ENCODE peak calls at places on chromosomes 7 and 10, in five cellular contexts. One of them, this sample, is unnamed.

GRCh38 chr10:11242443-11243386 is 225.0 kb downstream of the CELF2 start:
- DNase-seq in fibroblast of lung: peak
- DNase-seq in left ventricle myocardium inferior: peak
- DNase-seq in hepatocyte: no peak
- DNase-seq in stomach: peak
- DNase-seq in this sample: no peak

GRCh38 chr7:113828581-113828980 is 90.2 kb downstream of the PPP1R3A start:
- DNase-seq in stomach: no peak
- DNase-seq in fibroblast of lung: no peak
- DNase-seq in hepatocyte: no peak
- DNase-seq in left ventricle myocardium inferior: no peak
- DNase-seq in this sample: no peak

GRCh38 chr10:104297697-104298660 is 29.0 kb downstream of the GSTO2 start:
- DNase-seq in left ventricle myocardium inferior: peak
- DNase-seq in stomach: no peak
- DNase-seq in fibroblast of lung: peak
- DNase-seq in hepatocyte: no peak
- DNase-seq in this sample: peak

GRCh38 chr7:22958742-22959141 is 55.2 kb downstream of the HYCC1 start:
- DNase-seq in hepatocyte: no peak
- DNase-seq in fibroblast of lung: no peak
- DNase-seq in left ventricle myocardium inferior: no peak
- DNase-seq in stomach: no peak
- DNase-seq in this sample: no peak

GRCh38 chr10:87657370-87657769 is 2.3 kb upstream of the PAPSS2 start:
- DNase-seq in stomach: peak
- DNase-seq in fibroblast of lung: peak
- DNase-seq in hepatocyte: no peak
- DNase-seq in left ventricle myocardium inferior: no peak
- DNase-seq in this sample: peak

GRCh38 chr10:110433740-110434139 is 64.0 kb upstream of the DUSP5 start:
- DNase-seq in fibroblast of lung: no peak
- DNase-seq in stomach: peak
- DNase-seq in left ventricle myocardium inferior: no peak
- DNase-seq in hepatocyte: no peak
- DNase-seq in this sample: no peak

GRCh38 chr7:7565746-7566650 is 686 bp upstream of the MIOS start:
- DNase-seq in hepatocyte: peak
- DNase-seq in left ventricle myocardium inferior: no peak
- DNase-seq in fibroblast of lung: peak
- DNase-seq in stomach: peak
- DNase-seq in this sample: peak

GRCh38 chr7:75639071-75639892 is 99.5 kb downstream of the HIP1 start:
- DNase-seq in left ventricle myocardium inferior: peak
- DNase-seq in stomach: peak
- DNase-seq in hepatocyte: peak
- DNase-seq in fibroblast of lung: peak
- DNase-seq in this sample: peak

GRCh38 chr7:43164757-43165156 is 52.3 kb downstream of the HECW1 start:
- DNase-seq in stomach: no peak
- DNase-seq in hepatocyte: peak
- DNase-seq in left ventricle myocardium inferior: no peak
- DNase-seq in fibroblast of lung: peak
- DNase-seq in this sample: no peak

GRCh38 chr7:163298-163695 is 29.1 kb upstream of the FAM20C start:
- DNase-seq in stomach: no peak
- DNase-seq in left ventricle myocardium inferior: no peak
- DNase-seq in fibroblast of lung: no peak
- DNase-seq in hepatocyte: no peak
- DNase-seq in this sample: no peak

GRCh38 chr10:124681626-124682552 is 62.3 kb downstream of the FAM53B start:
- DNase-seq in left ventricle myocardium inferior: peak
- DNase-seq in hepatocyte: no peak
- DNase-seq in fibroblast of lung: no peak
- DNase-seq in stomach: no peak
- DNase-seq in this sample: no peak

GRCh38 chr10:6128591-6129383 is 40.0 kb downstream of the RBM17 start:
- DNase-seq in fibroblast of lung: peak
- DNase-seq in left ventricle myocardium inferior: no peak
- DNase-seq in stomach: no peak
- DNase-seq in hepatocyte: peak
- DNase-seq in this sample: no peak

GRCh38 chr7:107172318-107173032 is 3.7 kb downstream of the HBP1 start:
- DNase-seq in stomach: no peak
- DNase-seq in left ventricle myocardium inferior: no peak
- DNase-seq in fibroblast of lung: no peak
- DNase-seq in hepatocyte: no peak
- DNase-seq in this sample: no peak

GRCh38 chr7:107168233-107169119 is at the start of gene HBP1:
- DNase-seq in hepatocyte: peak
- DNase-seq in fibroblast of lung: peak
- DNase-seq in left ventricle myocardium inferior: peak
- DNase-seq in stomach: peak
- DNase-seq in this sample: peak

GRCh38 chr7:107171496-107171895 is 2.7 kb downstream of the HBP1 start:
- DNase-seq in stomach: no peak
- DNase-seq in hepatocyte: no peak
- DNase-seq in fibroblast of lung: no peak
- DNase-seq in left ventricle myocardium inferior: no peak
- DNase-seq in this sample: no peak

GRCh38 chr7:107169120-107170050 is 582 bp downstream of the HBP1 start:
- DNase-seq in left ventricle myocardium inferior: peak
- DNase-seq in hepatocyte: peak
- DNase-seq in stomach: peak
- DNase-seq in fibroblast of lung: peak
- DNase-seq in this sample: peak

DNA sequence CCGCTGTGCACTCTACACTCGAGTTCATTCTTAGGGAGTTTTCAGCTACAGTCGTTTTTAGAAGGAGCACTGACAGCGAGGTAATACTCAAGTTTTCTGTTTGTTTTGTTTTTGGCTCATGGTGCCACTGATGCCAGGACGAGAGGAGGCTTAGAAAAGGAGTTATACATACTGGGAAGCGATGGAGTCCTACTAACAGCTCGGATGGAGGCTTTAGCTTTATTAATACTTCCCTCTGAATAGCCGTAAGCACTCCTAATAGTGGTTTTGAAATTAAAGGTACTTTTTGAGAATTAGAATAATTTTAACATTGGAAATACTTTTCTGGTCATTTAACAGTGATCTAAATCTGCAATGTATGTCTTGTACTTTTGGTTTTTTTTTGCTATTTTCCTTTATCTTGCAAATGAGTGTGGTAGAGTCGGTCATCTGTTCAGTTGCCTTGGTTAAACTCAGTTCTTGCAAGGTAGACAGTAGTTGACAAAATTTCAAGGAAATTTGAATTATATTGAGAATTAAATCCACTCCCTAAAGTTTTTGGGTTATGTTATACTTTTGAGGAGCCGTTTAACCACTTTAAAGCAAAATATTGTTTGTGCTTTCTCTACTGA is 1.4 kb downstream of the HBP1 start:
- DNase-seq in stomach: no peak
- DNase-seq in hepatocyte: no peak
- DNase-seq in fibroblast of lung: no peak
- DNase-seq in left ventricle myocardium inferior: no peak
- DNase-seq in this sample: no peak
- TF ChIP-seq CTCF in stomach: no peak
- TF ChIP-seq CTCF in hepatocyte: no peak
- TF ChIP-seq CTCF in fibroblast of lung: no peak
- TF ChIP-seq CTCF in left ventricle myocardium inferior: no peak
- TF ChIP-seq CTCF in this sample: no peak

DNA sequence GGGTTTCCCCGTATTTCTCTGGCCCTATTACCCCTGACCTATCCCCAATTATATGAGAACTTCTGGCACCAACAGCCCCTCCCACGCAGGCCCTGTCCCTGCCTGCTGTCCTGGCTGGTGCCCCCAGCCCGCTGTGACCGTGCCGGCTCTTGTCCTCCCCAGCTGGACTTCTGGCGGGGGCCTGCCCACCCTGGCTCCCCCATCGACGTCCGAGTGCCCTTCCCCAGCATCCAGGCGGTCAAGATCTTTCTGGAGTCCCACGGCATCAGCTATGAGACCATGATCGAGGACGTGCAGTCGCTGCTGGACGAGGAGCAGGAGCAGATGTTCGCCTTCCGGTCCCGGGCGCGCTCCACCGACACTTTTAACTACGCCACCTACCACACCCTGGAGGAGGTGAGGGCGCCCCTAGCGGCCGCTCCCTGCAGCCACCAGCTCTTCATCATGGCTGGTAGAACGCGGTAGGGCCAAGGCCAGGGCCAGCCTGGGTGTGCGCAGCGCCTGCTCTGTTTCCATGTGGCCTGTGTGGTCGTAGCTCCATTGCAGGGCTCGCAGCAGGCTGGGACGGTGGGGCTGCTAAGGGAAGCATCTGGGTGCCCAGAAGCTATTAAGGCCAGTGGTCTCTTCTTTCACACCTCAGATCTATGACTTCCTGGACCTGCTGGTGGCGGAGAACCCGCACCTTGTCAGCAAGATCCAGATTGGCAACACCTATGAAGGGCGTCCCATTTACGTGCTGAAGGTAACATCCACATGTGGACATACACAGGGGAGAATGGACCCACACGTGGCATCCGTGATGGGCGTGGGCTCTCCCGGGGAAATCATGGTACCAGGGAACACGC is 1.4 kb downstream of the CPA1 start:
- DNase-seq in hepatocyte: no peak
- DNase-seq in stomach: no peak
- DNase-seq in left ventricle myocardium inferior: no peak
- DNase-seq in fibroblast of lung: no peak
- DNase-seq in this sample: no peak
- TF ChIP-seq CTCF in hepatocyte: no peak
- TF ChIP-seq CTCF in stomach: no peak
- TF ChIP-seq CTCF in left ventricle myocardium inferior: peak
- TF ChIP-seq CTCF in fibroblast of lung: no peak
- TF ChIP-seq CTCF in this sample: no peak

GRCh38 chr7:35474100-35474499 is 220.2 kb upstream of the TBX20 start:
- DNase-seq in fibroblast of lung: no peak
- DNase-seq in hepatocyte: no peak
- DNase-seq in left ventricle myocardium inferior: no peak
- DNase-seq in stomach: no peak
- DNase-seq in this sample: no peak

GRCh38 chr7:35483568-35483967 is 211.4 kb downstream of the HERPUD2 start:
- DNase-seq in hepatocyte: no peak
- DNase-seq in fibroblast of lung: no peak
- DNase-seq in left ventricle myocardium inferior: no peak
- DNase-seq in stomach: no peak
- DNase-seq in this sample: no peak

GRCh38 chr7:35482231-35482630 is 212.7 kb downstream of the HERPUD2 start:
- DNase-seq in left ventricle myocardium inferior: no peak
- DNase-seq in fibroblast of lung: no peak
- DNase-seq in hepatocyte: no peak
- DNase-seq in stomach: no peak
- DNase-seq in this sample: no peak

DNA sequence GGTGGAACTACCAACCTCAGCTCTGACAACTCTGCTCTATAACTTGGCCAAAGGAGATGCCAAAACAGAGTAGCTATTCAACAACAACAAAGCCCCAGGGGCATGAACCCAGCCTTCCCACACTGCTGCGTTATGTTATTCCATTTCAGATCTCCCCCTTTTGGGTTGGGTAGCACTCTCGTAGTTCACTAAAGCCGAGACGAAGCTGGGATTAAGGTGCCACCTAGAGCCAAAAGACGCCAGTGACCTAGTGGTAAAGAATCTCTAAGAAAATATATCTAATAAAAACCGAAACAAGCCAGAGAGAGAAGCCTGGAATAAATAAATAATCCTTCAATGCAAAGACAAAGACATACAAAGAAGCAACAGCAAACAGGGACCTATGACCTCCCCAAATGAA is 217.3 kb downstream of the HERPUD2 start:
- DNase-seq in left ventricle myocardium inferior: no peak
- DNase-seq in fibroblast of lung: no peak
- DNase-seq in hepatocyte: no peak
- DNase-seq in stomach: no peak
- DNase-seq in this sample: no peak
- TF ChIP-seq CTCF in left ventricle myocardium inferior: no peak
- TF ChIP-seq CTCF in fibroblast of lung: no peak
- TF ChIP-seq CTCF in hepatocyte: no peak
- TF ChIP-seq CTCF in stomach: no peak
- TF ChIP-seq CTCF in this sample: no peak

DNA sequence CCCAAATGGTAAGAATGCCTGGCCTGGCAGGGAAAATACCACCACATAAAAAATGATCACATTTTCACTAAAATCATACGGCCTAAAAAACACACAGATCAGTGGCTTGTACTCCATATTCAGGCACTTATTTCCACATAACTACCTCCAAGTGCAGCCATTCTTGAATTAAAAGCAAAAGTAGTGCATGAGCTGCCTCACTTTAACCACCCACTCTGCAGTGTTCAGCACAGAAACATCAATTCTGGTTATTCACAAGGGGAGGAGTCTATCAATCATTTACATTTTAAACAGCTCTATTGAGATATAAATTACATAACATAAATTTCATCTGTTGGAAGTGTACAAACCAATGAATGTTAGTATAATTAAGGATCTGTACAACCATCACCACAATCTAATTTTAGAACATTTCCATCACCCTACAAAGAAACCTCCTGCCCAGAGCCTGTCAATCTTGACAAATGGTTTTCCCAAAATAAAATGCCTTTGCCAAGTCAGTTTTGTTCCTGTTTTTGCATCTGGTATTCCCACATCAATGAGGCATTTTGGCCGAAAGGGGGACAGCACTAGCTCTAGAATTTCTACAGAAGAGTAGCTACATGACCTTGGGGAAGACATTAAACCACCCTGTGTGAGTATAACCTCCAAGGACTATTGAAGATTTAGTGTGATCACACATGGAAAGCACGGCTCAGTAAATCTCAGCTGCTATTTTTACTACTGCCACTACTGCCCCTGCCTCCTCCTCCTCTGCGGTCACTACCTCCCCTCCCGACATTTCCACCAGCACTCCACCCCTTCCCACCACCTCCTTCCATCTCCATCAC is 70.0 kb downstream of the GRB10 start:
- DNase-seq in fibroblast of lung: peak
- DNase-seq in stomach: no peak
- DNase-seq in left ventricle myocardium inferior: no peak
- DNase-seq in hepatocyte: no peak
- DNase-seq in this sample: no peak
- TF ChIP-seq CTCF in fibroblast of lung: peak
- TF ChIP-seq CTCF in stomach: no peak
- TF ChIP-seq CTCF in left ventricle myocardium inferior: no peak
- TF ChIP-seq CTCF in hepatocyte: no peak
- TF ChIP-seq CTCF in this sample: no peak

DNA sequence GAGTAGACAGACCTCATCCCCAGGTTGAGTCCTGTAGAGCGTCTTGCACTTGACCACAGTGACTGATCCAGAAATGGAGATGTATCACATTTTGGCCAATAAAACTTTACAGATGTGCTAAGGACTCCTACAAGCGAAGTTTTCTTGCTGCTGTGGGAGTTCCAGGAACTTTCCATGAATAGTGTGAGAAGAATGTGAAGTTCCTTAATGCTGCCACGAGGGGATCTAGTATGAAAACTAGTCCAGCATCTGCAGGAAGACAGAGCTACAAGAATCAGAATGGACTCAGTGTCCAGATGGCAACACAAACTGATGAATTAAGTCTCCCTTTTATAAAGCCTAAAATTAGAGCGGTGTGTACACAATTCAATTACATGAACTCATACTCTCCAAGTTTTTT is 14.8 kb upstream of the LSM8 start:
- DNase-seq in stomach: no peak
- DNase-seq in fibroblast of lung: peak
- DNase-seq in hepatocyte: no peak
- DNase-seq in left ventricle myocardium inferior: no peak
- DNase-seq in this sample: no peak
- TF ChIP-seq CTCF in stomach: no peak
- TF ChIP-seq CTCF in fibroblast of lung: no peak
- TF ChIP-seq CTCF in hepatocyte: no peak
- TF ChIP-seq CTCF in left ventricle myocardium inferior: no peak
- TF ChIP-seq CTCF in this sample: no peak

This sample was measured in Calu3.